ENCODE peak calls at places on chromosome 11, in eight cellular contexts. H, U, B, P, Y, T, E and S are unnamed samples.

GRCh38 chr11:28836285-28837081 is 728.3 kb downstream of the METTL15 start:
- DNase-seq in H (no peak), U (no peak), B (no peak), P (no peak), Y (peak; percentile 22), T (no peak), E (no peak), S (no peak)

GRCh38 chr11:46719048-46719542 is at the start of gene F2:
- DNase-seq in H (no peak), U (no peak), B (no peak), P (no peak), Y (peak; percentile 53), T (no peak), E (no peak), S (peak; percentile 94)

GRCh38 chr11:94734563-94735275 is 33.4 kb upstream of the AMOTL1 start:
- DNase-seq in H (no peak), U (no peak), B (no peak), P (no peak), Y (no peak), T (peak; percentile 37), E (no peak), S (no peak)

GRCh38 chr11:9266926-9267325 is 1.8 kb upstream of the DENND5A start:
- DNase-seq in H (no peak), U (no peak), B (no peak), P (no peak), Y (no peak), T (no peak), E (no peak), S (no peak)

GRCh38 chr11:132864811-132865576 is 667.3 kb downstream of the OPCML start:
- DNase-seq in H (no peak), U (no peak), B (no peak), P (no peak), Y (no peak), T (no peak), E (no peak), S (no peak)

GRCh38 chr11:71301858-71302533 is 49.6 kb upstream of the SHANK2 start:
- DNase-seq in H (no peak), U (no peak), B (no peak), P (no peak), Y (peak; percentile 8), T (no peak), E (no peak), S (peak; percentile 24)

GRCh38 chr11:17828311-17828751 is 93.8 kb downstream of the KCNC1 start:
- DNase-seq in H (no peak), U (no peak), B (no peak), P (no peak), Y (peak; percentile 13), T (no peak), E (no peak), S (no peak)

GRCh38 chr11:60866911-60867870 is at the start of gene ZP1:
- DNase-seq in H (no peak), U (no peak), B (peak; percentile 99), P (no peak), Y (no peak), T (no peak), E (no peak), S (no peak)

GRCh38 chr11:3216027-3216525 is 2.5 kb downstream of the MRGPRG start:
- DNase-seq in H (no peak), U (no peak), B (no peak), P (no peak), Y (no peak), T (no peak), E (no peak), S (no peak)

GRCh38 chr11:101264303-101264702 is 134.7 kb upstream of the PGR start:
- DNase-seq in H (no peak), U (no peak), B (no peak), P (no peak), Y (no peak), T (no peak), E (no peak), S (no peak)

GRCh38 chr11:66263785-66264184 is 4.7 kb upstream of the RAB1B start:
- DNase-seq in H (no peak), U (no peak), B (no peak), P (no peak), Y (no peak), T (no peak), E (no peak), S (no peak)

GRCh38 chr11:87391501-87391900 is 353.8 kb downstream of the TMEM135 start:
- DNase-seq in H (no peak), U (no peak), B (no peak), P (no peak), Y (no peak), T (no peak), E (no peak), S (no peak)

GRCh38 chr11:36075053-36075452 is 131.2 kb downstream of the LDLRAD3 start:
- DNase-seq in H (no peak), U (no peak), B (no peak), P (no peak), Y (no peak), T (no peak), E (no peak), S (no peak)